ENCODE peak calls at places on chromosomes 1 and 21, in nine cellular contexts. U, G, C, P, L, X, E, I and Y are unnamed samples.

GRCh38 chr1:55640708-55641473 is 425.7 kb upstream of the USP24 start:
- DNase-seq in X (no peak), I (no peak), E (no peak), L (no peak), C (peak; percentile 85), U (no peak), G (peak; percentile 19), P (no peak), Y (no peak)

GRCh38 chr1:87986154-87986914 is 657.7 kb downstream of the LMO4 start:
- DNase-seq in C (no peak), L (no peak), I (no peak), U (no peak), X (no peak), P (no peak), E (no peak), G (no peak), Y (no peak)

GRCh38 chr1:226044514-226045132 is 17.9 kb upstream of the H3-3A start:
- DNase-seq in E (no peak), L (no peak), C (no peak), I (no peak), G (no peak), P (no peak), U (no peak), X (no peak), Y (no peak)

GRCh38 chr1:58783090-58783992 is 506 bp downstream of the JUN start:
- DNase-seq in I (no peak), U (peak; percentile 70), G (no peak), P (peak; percentile 64), C (peak; percentile 79), L (no peak), X (no peak), E (no peak), Y (no peak)

GRCh38 chr1:231460614-231461013 is 38.5 kb upstream of the EGLN1 start:
- DNase-seq in U (no peak), P (no peak), X (no peak), C (no peak), I (peak; percentile 41), E (peak; percentile 23), G (no peak), L (peak; percentile 45), Y (no peak)

GRCh38 chr1:41889506-41890414 is 29.0 kb downstream of the HIVEP3 start:
- DNase-seq in U (no peak), E (no peak), C (no peak), L (no peak), X (no peak), I (no peak), P (no peak), G (no peak), Y (no peak)

GRCh38 chr21:17492415-17493168 is 20.3 kb upstream of the CXADR start:
- DNase-seq in G (no peak), X (no peak), E (no peak), U (no peak), P (no peak), C (no peak), I (no peak), L (no peak), Y (peak; percentile 92)

GRCh38 chr1:8349961-8350360 is 32.0 kb downstream of the SLC45A1 start:
- DNase-seq in G (no peak), C (peak; percentile 80), X (no peak), I (no peak), L (no peak), E (no peak), U (peak; percentile 64), P (no peak), Y (no peak)

GRCh38 chr1:201366696-201367095 is 10.8 kb downstream of the TNNT2 start:
- DNase-seq in U (no peak), X (no peak), C (no peak), G (no peak), I (no peak), L (no peak), P (no peak), E (no peak), Y (no peak)

GRCh38 chr1:158055854-158056253 is 62.4 kb downstream of the KIRREL1 start:
- DNase-seq in X (no peak), C (no peak), U (no peak), L (no peak), P (no peak), G (no peak), I (no peak), E (no peak), Y (no peak)

GRCh38 chr1:199029855-199030254 is 391.0 kb downstream of the PTPRC start:
- DNase-seq in P (no peak), E (no peak), L (no peak), X (no peak), U (no peak), I (peak; percentile 28), G (no peak), C (no peak), Y (no peak)

GRCh38 chr1:229271448-229272120 is 673 bp downstream of the RAB4A start:
- DNase-seq in E (no peak), G (no peak), U (no peak), I (no peak), X (no peak), C (no peak), L (no peak), P (no peak), Y (no peak)

GRCh38 chr1:94757931-94758330 is 62.2 kb upstream of the SLC44A3 start:
- DNase-seq in P (peak; percentile 23), U (no peak), E (no peak), X (no peak), G (no peak), L (no peak), I (no peak), C (peak; percentile 68), Y (no peak)

GRCh38 chr1:21117159-21117953 is 59.3 kb downstream of the EIF4G3 start:
- DNase-seq in C (no peak), G (no peak), I (no peak), L (no peak), E (no peak), P (no peak), U (no peak), X (no peak), Y (no peak)

GRCh38 chr1:89822109-89822962 is 1.5 kb downstream of the LRRC8D start:
- DNase-seq in P (peak; percentile 46), G (no peak), U (peak; percentile 70), E (no peak), X (no peak), C (no peak), I (no peak), L (no peak), Y (no peak)